ENCODE peak calls at places on chromosomes 4 and X, in ten cellular contexts. O is AG09309, X is nephron progenitor cell, K is left lung, C is astrocyte, U is type B pancreatic cell, S is IMR-90, R is progenitor cell of endocrine pancreas, H is pancreas, D is bronchial epithelial cell. I is an unnamed sample.

GRCh38 chr4:138053601-138054322 is 188.4 kb downstream of the SLC7A11 start:
- DNase-seq in U (no peak), X (no peak), D (peak), R (no peak), H (no peak), S (peak), K (no peak), C (peak), O (peak), I (no peak)

GRCh38 chr4:5139141-5139540 is 87.9 kb downstream of the STK32B start:
- DNase-seq in U (no peak), O (no peak), X (no peak), H (no peak), C (no peak), S (no peak), D (no peak), R (no peak), K (no peak), I (no peak)

GRCh38 chr4:134762053-134762452 is 560.5 kb upstream of the PABPC4L start:
- DNase-seq in S (no peak), X (peak), H (no peak), R (no peak), K (no peak), O (no peak), U (no peak), D (no peak), C (no peak), I (no peak)

GRCh38 chr4:26235500-26235899 is 85.3 kb upstream of the RBPJ start:
- DNase-seq in X (no peak), U (no peak), D (peak), S (peak), R (no peak), H (peak), K (peak), O (peak), C (peak), I (no peak)

GRCh38 chr4:157674699-157675098 is 454.2 kb downstream of the GRIA2 start:
- DNase-seq in U (no peak), X (no peak), S (no peak), K (no peak), O (no peak), R (no peak), D (no peak), H (peak), C (no peak), I (no peak)

GRCh38 chr4:73086095-73086869 is 16.8 kb upstream of the COX18 start:
- DNase-seq in D (no peak), H (no peak), S (no peak), K (no peak), O (no peak), R (no peak), C (no peak), U (no peak), X (no peak), I (no peak)

GRCh38 chr4:81919238-81919637 is 447.5 kb upstream of the RASGEF1B start:
- DNase-seq in S (peak), C (no peak), X (no peak), D (peak), U (no peak), K (no peak), R (no peak), H (no peak), O (no peak), I (no peak)

GRCh38 chr4:20773144-20773997 is 73.1 kb downstream of the PACRGL start:
- DNase-seq in S (peak), D (peak), U (no peak), O (peak), K (peak), C (peak), H (peak), R (peak), X (peak), I (peak)

GRCh38 chr4:28831867-28832266 is 1888.3 kb upstream of the PCDH7 start:
- DNase-seq in R (no peak), C (no peak), D (no peak), H (no peak), O (no peak), K (no peak), X (no peak), S (no peak), U (no peak), I (no peak)

GRCh38 chr4:126541820-126542219 is 1090.9 kb upstream of the INTU start:
- DNase-seq in O (no peak), K (no peak), X (no peak), D (no peak), H (no peak), R (no peak), U (no peak), S (no peak), C (no peak), I (no peak)

GRCh38 chrX:73561791-73562190 is 1.2 kb upstream of the CHIC1 start:
- DNase-seq in H (no peak), O (no peak), K (no peak), S (peak), X (no peak), U (no peak), R (no peak), D (no peak), C (peak), I (no peak)

GRCh38 chrX:108245462-108245861 is 153.9 kb downstream of the ATG4A start:
- DNase-seq in O (no peak), X (no peak), S (no peak), D (no peak), K (no peak), U (no peak), C (no peak), H (no peak), R (no peak), I (no peak)

GRCh38 chrX:68462653-68463052 is 29.4 kb upstream of the OPHN1 start:
- DNase-seq in X (peak), H (no peak), U (no peak), K (no peak), D (peak), R (no peak), C (peak), S (peak), O (no peak), I (peak)

GRCh38 chr4:7430368-7430964 is 4.3 kb downstream of the PSAPL1 start:
- DNase-seq in U (peak), X (no peak), C (no peak), D (peak), K (peak), R (no peak), S (no peak), H (no peak), O (no peak), I (no peak)

GRCh38 chr4:122065915-122066314 is 86.2 kb upstream of the BLTP1 start:
- DNase-seq in U (no peak), D (no peak), O (no peak), S (no peak), X (no peak), R (no peak), C (no peak), K (no peak), H (no peak), I (no peak)

GRCh38 chrX:30875957-30876356 is 13.1 kb downstream of the TAB3 start:
- DNase-seq in D (peak), O (peak), C (peak), X (no peak), H (no peak), U (no peak), K (no peak), S (peak), R (no peak), I (no peak)

GRCh38 chr4:89957527-89957926 is 62.9 kb downstream of the MMRN1 start:
- DNase-seq in R (no peak), D (no peak), X (no peak), C (no peak), S (no peak), K (no peak), U (no peak), H (no peak), O (no peak), I (no peak)

GRCh38 chr4:166400270-166400894 is 527.3 kb downstream of the TLL1 start:
- DNase-seq in D (no peak), X (no peak), U (no peak), R (no peak), C (no peak), H (no peak), K (no peak), S (no peak), O (no peak), I (no peak)

GRCh38 chr4:163091685-163092034 is 75.0 kb downstream of the NAF1 start:
- DNase-seq in X (no peak), O (no peak), C (no peak), R (no peak), D (no peak), K (no peak), U (no peak), S (no peak), H (no peak), I (no peak)

GRCh38 chrX:34119122-34119521 is 13.0 kb downstream of the FAM47A start:
- DNase-seq in S (no peak), K (no peak), C (no peak), X (no peak), O (no peak), D (no peak), U (no peak), H (no peak), R (no peak), I (no peak)

GRCh38 chr4:110442309-110442708 is 33.6 kb upstream of the ENPEP start:
- DNase-seq in D (peak), R (no peak), O (no peak), H (no peak), X (no peak), S (no peak), C (no peak), K (no peak), U (no peak), I (no peak)

DNA sequence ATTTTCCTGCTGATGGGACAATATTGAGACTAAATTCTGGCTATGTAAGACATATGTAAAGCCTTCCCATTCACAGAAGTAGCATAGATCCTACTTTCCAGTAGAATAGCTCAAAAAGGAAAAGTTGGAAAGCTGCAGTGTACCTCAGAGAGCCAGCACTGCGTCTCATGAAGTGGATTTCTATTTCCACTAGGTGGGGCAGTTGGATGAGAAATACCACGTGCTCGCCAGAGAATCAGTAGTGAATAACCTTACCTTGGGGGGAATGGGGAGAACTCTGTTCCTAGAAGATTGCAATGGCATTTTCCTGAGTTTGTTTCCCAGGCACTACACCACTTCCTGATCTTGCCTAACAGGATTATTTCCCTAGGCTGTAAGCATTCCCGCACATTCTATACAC is 907.1 kb downstream of the FSTL5 start:
- DNase-seq in U (no peak), S (no peak), X (no peak), O (no peak), H (no peak), R (no peak), C (no peak), K (no peak), D (peak), I (no peak)
- TF ChIP-seq CTCF in U (peak), S (peak), X (no peak), O (peak), H (no peak), R (no peak), C (peak), K (no peak), D (no peak), I (peak)

GRCh38 chr4:98113005-98113404 is 30.3 kb downstream of the STPG2 start:
- DNase-seq in K (no peak), S (peak), X (peak), U (no peak), O (peak), D (peak), H (no peak), C (peak), R (no peak), I (no peak)
- TF ChIP-seq CTCF in K (no peak), S (peak), X (no peak), U (peak), O (peak), D (peak), H (no peak), C (peak), R (peak), I (peak)

GRCh38 chrX:14359316-14359715 is 170.0 kb upstream of the GLRA2 start:
- DNase-seq in K (no peak), H (no peak), C (no peak), O (no peak), D (peak), X (no peak), S (no peak), R (no peak), U (no peak), I (no peak)

GRCh38 chrX:14361430-14361829 is 167.9 kb upstream of the GLRA2 start:
- DNase-seq in K (no peak), C (no peak), X (no peak), D (no peak), O (no peak), S (no peak), H (no peak), R (no peak), U (no peak), I (no peak)

GRCh38 chrX:14363719-14364118 is 165.6 kb upstream of the GLRA2 start:
- DNase-seq in D (peak), U (no peak), S (no peak), R (no peak), C (no peak), H (no peak), X (no peak), K (no peak), O (no peak), I (no peak)

GRCh38 chrX:14359727-14360126 is 169.6 kb upstream of the GLRA2 start:
- DNase-seq in H (no peak), R (no peak), X (no peak), O (no peak), K (no peak), C (no peak), D (no peak), U (no peak), S (no peak), I (no peak)

DNA sequence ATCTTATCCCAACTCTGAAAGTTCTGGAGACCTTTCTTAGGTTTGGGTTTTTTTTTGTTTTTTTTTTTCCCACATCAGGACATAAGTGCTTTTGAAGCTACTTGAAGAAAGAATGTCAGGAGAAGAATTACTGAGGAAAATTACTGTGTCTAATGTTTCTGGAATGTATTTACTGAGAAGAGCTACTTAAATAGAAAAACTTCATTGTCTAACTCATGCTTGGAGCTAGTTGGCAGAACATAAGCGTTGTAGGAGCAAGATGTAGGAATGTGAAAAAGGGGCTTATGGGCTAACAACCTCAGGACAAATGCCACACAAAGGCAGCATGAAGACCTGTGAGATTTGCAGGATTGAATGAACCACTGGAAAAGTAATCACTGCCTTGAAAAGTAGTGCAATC is 166.6 kb upstream of the GLRA2 start:
- DNase-seq in D (no peak), X (no peak), R (no peak), H (no peak), O (no peak), U (no peak), S (no peak), K (no peak), C (peak), I (no peak)
- TF ChIP-seq CTCF in D (no peak), X (no peak), R (no peak), H (no peak), O (no peak), U (no peak), S (no peak), K (no peak), C (no peak), I (no peak)

DNA sequence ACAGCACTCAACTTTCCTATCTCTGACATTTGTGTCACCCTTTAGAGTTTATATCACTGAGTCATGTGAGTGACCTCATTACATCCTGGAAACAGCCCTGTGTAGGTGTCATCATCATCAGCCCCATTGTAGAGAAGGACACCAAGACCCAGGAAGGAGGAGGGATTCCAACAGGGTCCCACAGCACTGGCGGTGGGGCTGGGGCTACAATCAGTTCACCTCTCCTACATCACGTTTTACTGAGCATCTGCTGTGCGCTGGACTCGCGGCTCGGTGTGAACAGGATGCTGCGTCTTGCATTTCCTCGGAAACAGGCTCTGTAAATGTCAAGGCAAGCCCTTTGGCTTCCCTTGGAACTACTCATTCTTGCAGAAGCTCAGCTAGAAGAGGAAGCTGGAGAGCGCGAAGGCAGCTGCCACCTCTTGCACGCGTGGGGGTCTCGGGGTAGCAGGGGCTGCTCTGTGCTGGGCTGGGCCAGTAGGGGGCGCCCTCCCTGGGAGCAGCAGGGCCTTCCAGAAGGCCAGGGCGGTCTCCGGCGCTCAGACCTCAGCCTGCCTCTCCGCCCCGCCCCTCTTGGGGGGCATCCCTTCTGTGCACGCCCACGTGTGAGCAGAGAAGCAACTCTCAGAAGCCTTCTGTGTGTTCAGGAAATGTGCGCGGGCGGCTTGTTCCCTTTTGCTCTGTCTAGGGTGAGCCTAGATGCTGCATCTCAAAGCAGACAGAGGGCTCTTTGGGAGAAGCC is 29.0 kb downstream of the REELD1 start:
- DNase-seq in K (no peak), R (no peak), H (no peak), X (peak), S (peak), C (peak), D (peak), O (no peak), U (no peak), I (no peak)
- TF ChIP-seq CTCF in K (peak), R (peak), H (peak), X (peak), S (peak), C (no peak), D (peak), O (peak), U (peak), I (peak)

DNA sequence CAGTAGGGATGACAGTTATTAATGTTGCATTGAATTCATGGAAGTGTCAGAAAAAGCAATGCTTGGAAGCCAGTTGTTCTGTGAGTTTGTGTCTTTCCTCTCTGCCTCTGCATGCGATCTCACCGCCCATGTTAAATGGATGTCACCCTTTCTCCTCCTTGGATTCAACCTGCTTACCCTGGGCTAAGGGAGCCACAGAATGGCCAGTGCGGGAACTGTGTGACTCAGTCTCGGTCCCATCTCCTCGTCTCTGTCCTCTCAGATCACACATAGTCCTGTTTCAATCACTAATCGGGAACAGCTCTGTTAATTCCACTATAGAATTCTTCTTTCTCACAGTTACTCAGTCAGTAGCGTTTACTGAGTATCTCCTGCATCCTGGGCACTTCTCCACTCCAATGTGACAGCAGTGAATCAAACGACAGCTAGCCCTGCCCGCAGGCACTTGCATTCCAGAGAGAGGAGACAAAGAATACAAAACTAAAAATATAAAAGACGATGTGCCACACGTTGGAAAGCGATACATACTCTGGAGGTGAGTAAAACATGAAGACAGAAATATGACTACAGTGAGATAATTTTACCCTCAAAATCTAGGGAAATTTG is 53.6 kb upstream of the TLR3 start:
- DNase-seq in O (no peak), R (no peak), S (no peak), K (no peak), X (no peak), H (no peak), U (no peak), D (no peak), C (no peak), I (no peak)
- TF ChIP-seq CTCF in O (no peak), R (no peak), S (no peak), K (no peak), X (no peak), H (no peak), U (no peak), D (no peak), C (no peak), I (no peak)